ENCODE peak calls at places on chromosomes 4 and X, in four cellular contexts. Q is breast epithelium, K is hepatocyte, W is AG09309. L is an unnamed sample.

GRCh38 chr4:137267024-137267423 is 265.3 kb downstream of the PCDH18 start:
- DNase-seq in Q (no peak), K (no peak), W (peak; percentile 43), L (peak; percentile 58)

GRCh38 chr4:162164881-162165528 is 1.2 kb upstream of the FSTL5 start:
- DNase-seq in Q (no peak), K (no peak), W (no peak), L (peak; percentile 45)

GRCh38 chrX:108221481-108221880 is 129.9 kb downstream of the ATG4A start:
- DNase-seq in Q (no peak), K (no peak), W (no peak), L (no peak)

GRCh38 chr4:26322349-26322748 is 1.5 kb downstream of the RBPJ start:
- DNase-seq in Q (no peak), K (no peak), W (no peak), L (no peak)

GRCh38 chrX:108447303-108447702 is 7.7 kb downstream of the COL4A5 start:
- DNase-seq in Q (no peak), K (no peak), W (no peak), L (peak; percentile 52)

GRCh38 chr4:181645489-181645888 is 597.7 kb upstream of the TENM3 start:
- DNase-seq in Q (no peak), K (no peak), W (no peak), L (no peak)

GRCh38 chr4:10033191-10033881 is 12.0 kb upstream of the SLC2A9 start:
- DNase-seq in Q (no peak), K (peak; percentile 39), W (no peak), L (peak; percentile 64)

GRCh38 chr4:108749119-108749518 is 13.7 kb downstream of the ETNPPL start:
- DNase-seq in Q (no peak), K (no peak), W (no peak), L (no peak)

GRCh38 chrX:112147206-112147605 is 64.6 kb upstream of the TRPC5 start:
- DNase-seq in Q (no peak), K (peak; percentile 54), W (no peak), L (peak; percentile 1)

GRCh38 chr4:82500106-82500738 is 61.6 kb downstream of the TMEM150C start:
- DNase-seq in Q (no peak), K (no peak), W (peak; percentile 51), L (peak; percentile 35)

GRCh38 chr4:48877827-48878535 is 28.6 kb downstream of the OCIAD2 start:
- DNase-seq in Q (no peak), K (no peak), W (no peak), L (peak; percentile 93)

GRCh38 chr4:102564399-102564921 is 63.3 kb downstream of the NFKB1 start:
- DNase-seq in Q (no peak), K (no peak), W (peak; percentile 13), L (peak; percentile 80)

GRCh38 chrX:23661671-23662070 is 5.6 kb upstream of the PRDX4 start:
- DNase-seq in Q (no peak), K (no peak), W (no peak), L (no peak)
- H3K4me3 ChIP-seq in Q (no peak overlapping the region), K (no peak overlapping the region), W (no peak overlapping the region), L (no peak overlapping the region)

GRCh38 chr4:6527683-6528595 is 47.0 kb upstream of the MAN2B2 start:
- DNase-seq in Q (no peak), K (no peak), W (no peak), L (no peak)

GRCh38 chr4:6526171-6526570 is 48.8 kb upstream of the MAN2B2 start:
- DNase-seq in Q (no peak), K (no peak), W (no peak), L (no peak)

GRCh38 chr4:6529021-6529420 is 46.0 kb upstream of the MAN2B2 start:
- DNase-seq in Q (no peak), K (no peak), W (no peak), L (no peak)

GRCh38 chr4:6526696-6527095 is 48.3 kb upstream of the MAN2B2 start:
- DNase-seq in Q (no peak), K (no peak), W (no peak), L (no peak)

GRCh38 chr4:6527259-6527658 is 47.7 kb upstream of the MAN2B2 start:
- DNase-seq in Q (no peak), K (no peak), W (no peak), L (no peak)
- TF ChIP-seq CTCF in Q (no peak), K (no peak), W (no peak), L (no peak)

GRCh38 chr4:124060261-124060918 is 652.1 kb downstream of the ANKRD50 start:
- DNase-seq in Q (no peak), K (peak; percentile 8), W (no peak), L (peak; percentile 62)
- H3K4me3 ChIP-seq in Q (no peak overlapping the region), K (no peak overlapping the region), W (no peak overlapping the region), L (no peak overlapping the region)

DNA sequence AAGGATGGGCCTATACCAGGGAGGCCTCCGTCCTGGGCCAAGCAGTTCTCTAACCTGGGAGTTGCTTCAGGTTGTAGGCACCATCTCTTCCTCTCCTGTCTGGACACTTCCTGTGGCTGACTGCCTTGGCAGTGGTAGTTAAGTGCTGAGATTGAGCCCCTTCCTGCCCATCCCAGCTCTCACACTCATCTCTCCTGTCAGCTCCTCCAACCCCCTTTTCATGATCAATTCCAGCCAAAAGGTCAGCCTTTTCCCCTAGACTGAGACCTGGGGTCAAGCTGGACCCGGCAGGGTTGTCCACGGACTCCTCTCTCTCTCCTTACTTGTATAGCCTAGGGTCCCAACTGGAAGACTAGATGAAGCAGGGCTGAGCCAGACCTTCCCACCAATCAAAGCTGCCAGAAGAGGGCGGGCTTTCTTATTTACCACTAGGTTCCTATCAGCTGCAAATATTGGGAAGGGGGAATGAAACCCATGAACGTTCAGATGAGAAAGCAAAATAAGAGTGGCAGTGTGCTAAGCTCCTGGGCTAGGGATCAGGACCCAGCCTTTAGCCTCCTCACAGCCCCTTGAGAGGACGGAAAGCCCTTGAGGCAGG is 34.5 kb downstream of the KDM5C start:
- DNase-seq in Q (no peak), K (peak; percentile 26), W (no peak), L (no peak)
- TF ChIP-seq CTCF in Q (no peak), K (peak; percentile 15), W (peak; percentile 9), L (peak; percentile 28)

DNA sequence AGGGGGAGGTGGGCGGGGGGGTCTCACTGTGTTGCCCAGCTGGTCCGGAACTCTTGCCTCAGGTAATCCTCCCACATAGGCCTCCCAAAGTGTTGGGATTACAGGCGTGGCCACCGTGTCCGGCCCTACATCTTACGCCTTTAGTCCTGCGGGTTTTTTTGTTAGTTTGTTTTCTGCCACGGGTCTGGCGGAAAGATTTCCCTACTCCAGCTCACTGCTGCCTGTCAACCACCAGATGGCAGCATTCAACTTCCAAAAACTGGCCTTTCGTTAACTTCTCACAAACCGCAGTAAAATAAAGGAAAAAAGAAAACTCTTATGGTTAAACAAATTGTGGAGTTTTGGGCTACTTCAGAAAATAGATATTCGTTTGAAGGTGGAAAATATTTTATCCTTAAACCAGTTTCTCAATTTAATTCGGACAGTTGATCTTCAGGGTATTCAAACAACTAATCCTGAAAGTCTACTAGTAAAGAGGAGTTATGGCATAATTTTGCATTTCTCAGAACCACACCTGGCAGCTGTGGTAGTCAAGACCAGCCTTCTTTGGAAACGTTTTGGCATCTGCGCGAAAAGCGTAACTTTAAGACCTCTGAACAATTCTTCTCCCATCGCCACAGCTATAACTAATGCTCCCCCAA is 41.1 kb downstream of the LUZP4 start:
- DNase-seq in Q (no peak), K (peak; percentile 83), W (peak; percentile 46), L (peak; percentile 53)
- H3K4me3 ChIP-seq in Q (no peak overlapping the region), K (no peak overlapping the region), W (no peak overlapping the region), L (no peak overlapping the region)